ENCODE peak calls at places on chromosomes 4 and X, in seven cellular contexts. A is activated CD4-positive, alpha-beta T cell treated with anti-CD3 and anti-CD28 coated beads, Interleukin-2, amount 50 U/mL, for 24 hours; F is Calu3; Q is HTR-8/SVneo; Y is Ammon's horn; M is tibial nerve; D is mesendoderm. J is an unnamed sample.

GRCh38 chrX:24283122-24283789 is 30.6 kb downstream of the SUPT20HL2 start:
- DNase-seq in M (no peak), A (no peak), F (no peak), Y (no peak), Q (no peak), D (no peak), J (no peak)

GRCh38 chr4:1205641-1206298 is 33.4 kb upstream of the SPON2 start:
- DNase-seq in F (no peak), D (no peak), Y (no peak), M (peak; percentile 6), A (no peak), Q (no peak), J (no peak)

GRCh38 chr4:14000091-14000814 is 372.7 kb upstream of the BOD1L1 start:
- DNase-seq in F (no peak), D (no peak), A (no peak), M (no peak), Q (no peak), Y (no peak), J (peak; percentile 4)

GRCh38 chr4:179695175-179695574 is 2252.9 kb upstream of the AGA start:
- DNase-seq in A (no peak), F (no peak), Q (no peak), Y (no peak), D (no peak), M (no peak), J (peak; percentile 1)

GRCh38 chr4:99352602-99353580 is at the start of gene ADH1C:
- DNase-seq in Q (no peak), Y (no peak), M (no peak), A (no peak), F (peak; percentile 6), D (no peak), J (no peak)

GRCh38 chrX:107773906-107774435 is 1.6 kb downstream of the TSC22D3 start:
- DNase-seq in F (no peak), Y (no peak), A (no peak), M (no peak), Q (no peak), D (no peak), J (no peak)

GRCh38 chr4:122152699-122153328 is 683 bp downstream of the BLTP1 start:
- DNase-seq in Y (peak; percentile 65), D (peak; percentile 57), A (peak; percentile 7), Q (peak; percentile 22), M (no peak), F (peak; percentile 24), J (peak; percentile 27)

GRCh38 chr4:130043796-130044195 is 947.8 kb downstream of the C4orf33 start:
- DNase-seq in Y (no peak), F (no peak), A (no peak), Q (no peak), D (no peak), M (no peak), J (no peak)

GRCh38 chrX:18931972-18932371 is 51.9 kb downstream of the PHKA2 start:
- DNase-seq in A (no peak), Y (peak; percentile 13), D (peak; percentile 30), M (no peak), F (peak; percentile 10), Q (no peak), J (peak; percentile 7)

GRCh38 chr4:7630559-7631287 is 196.0 kb upstream of the PSAPL1 start:
- DNase-seq in Y (peak; percentile 77), A (no peak), D (no peak), F (no peak), M (peak; percentile 53), Q (peak; percentile 75), J (peak; percentile 79)

GRCh38 chr4:100736651-100737450 is 219.0 kb upstream of the EMCN start:
- DNase-seq in M (no peak), D (peak; percentile 14), Y (no peak), F (no peak), Q (no peak), A (no peak), J (peak; percentile 36)

GRCh38 chr4:36255575-36255974 is 11.3 kb upstream of the ARAP2 start:
- DNase-seq in A (peak; percentile 39), F (no peak), M (no peak), Q (no peak), Y (peak; percentile 41), D (no peak), J (no peak)

GRCh38 chrX:86002076-86002896 is 45.1 kb downstream of the CHM start:
- DNase-seq in Q (no peak), F (peak; percentile 84), D (peak; percentile 90), M (no peak), A (no peak), Y (no peak), J (peak; percentile 1)

GRCh38 chrX:44569122-44569521 is 26.5 kb upstream of the FUNDC1 start:
- DNase-seq in A (no peak), Q (no peak), D (no peak), Y (no peak), M (no peak), F (no peak), J (no peak)